ENCODE peak calls at places on chromosomes 3 and 15, in ten cellular contexts. One of them, this sample, is unnamed.

GRCh38 chr15:90716317-90716975 is 700 bp upstream of the BLM start:
- DNase-seq in Panc1: no peak
- DNase-seq in mesendoderm: no peak
- DNase-seq in OCI-LY7: peak
- DNase-seq in transverse colon: no peak
- DNase-seq in PC-3: no peak
- DNase-seq in endothelial cell of umbilical vein: peak
- DNase-seq in HCT116: no peak
- DNase-seq in left ventricle myocardium inferior: no peak
- DNase-seq in MM.1S: no peak
- DNase-seq in this sample: no peak

GRCh38 chr3:179750720-179751328 is 98.0 kb downstream of the USP13 start:
- DNase-seq in Panc1: no peak
- DNase-seq in mesendoderm: peak
- DNase-seq in OCI-LY7: peak
- DNase-seq in transverse colon: no peak
- DNase-seq in PC-3: peak
- DNase-seq in endothelial cell of umbilical vein: peak
- DNase-seq in HCT116: no peak
- DNase-seq in left ventricle myocardium inferior: no peak
- DNase-seq in MM.1S: no peak
- DNase-seq in this sample: no peak

GRCh38 chr3:100537646-100538338 is 45.4 kb downstream of the TMEM45A start:
- DNase-seq in Panc1: no peak
- DNase-seq in mesendoderm: peak
- DNase-seq in OCI-LY7: no peak
- DNase-seq in transverse colon: no peak
- DNase-seq in PC-3: peak
- DNase-seq in endothelial cell of umbilical vein: no peak
- DNase-seq in HCT116: no peak
- DNase-seq in left ventricle myocardium inferior: no peak
- DNase-seq in MM.1S: peak
- DNase-seq in this sample: no peak

GRCh38 chr3:14783480-14784086 is 35.2 kb upstream of the FGD5 start:
- DNase-seq in Panc1: no peak
- DNase-seq in mesendoderm: no peak
- DNase-seq in OCI-LY7: no peak
- DNase-seq in transverse colon: no peak
- DNase-seq in PC-3: no peak
- DNase-seq in endothelial cell of umbilical vein: no peak
- DNase-seq in HCT116: no peak
- DNase-seq in left ventricle myocardium inferior: no peak
- DNase-seq in MM.1S: no peak
- DNase-seq in this sample: no peak

GRCh38 chr15:59116771-59117170 is 11.8 kb downstream of the CCNB2 start:
- DNase-seq in Panc1: no peak
- DNase-seq in mesendoderm: no peak
- DNase-seq in OCI-LY7: no peak
- DNase-seq in transverse colon: no peak
- DNase-seq in PC-3: no peak
- DNase-seq in endothelial cell of umbilical vein: no peak
- DNase-seq in HCT116: no peak
- DNase-seq in left ventricle myocardium inferior: no peak
- DNase-seq in MM.1S: no peak
- DNase-seq in this sample: no peak

GRCh38 chr3:119588112-119588511 is 8.8 kb downstream of the ADPRH start:
- DNase-seq in Panc1: no peak
- DNase-seq in mesendoderm: no peak
- DNase-seq in OCI-LY7: peak
- DNase-seq in transverse colon: peak
- DNase-seq in PC-3: no peak
- DNase-seq in endothelial cell of umbilical vein: no peak
- DNase-seq in HCT116: no peak
- DNase-seq in left ventricle myocardium inferior: peak
- DNase-seq in MM.1S: no peak
- DNase-seq in this sample: no peak

GRCh38 chr3:9552252-9552999 is 1.2 kb downstream of the LHFPL4 start:
- DNase-seq in Panc1: no peak
- DNase-seq in mesendoderm: peak
- DNase-seq in OCI-LY7: no peak
- DNase-seq in transverse colon: peak
- DNase-seq in PC-3: peak
- DNase-seq in endothelial cell of umbilical vein: peak
- DNase-seq in HCT116: no peak
- DNase-seq in left ventricle myocardium inferior: peak
- DNase-seq in MM.1S: no peak
- DNase-seq in this sample: peak

GRCh38 chr15:96330064-96330449 is 443 bp upstream of the NR2F2 start:
- DNase-seq in Panc1: no peak
- DNase-seq in mesendoderm: no peak
- DNase-seq in OCI-LY7: no peak
- DNase-seq in transverse colon: peak
- DNase-seq in PC-3: peak
- DNase-seq in endothelial cell of umbilical vein: peak
- DNase-seq in HCT116: peak
- DNase-seq in left ventricle myocardium inferior: no peak
- DNase-seq in MM.1S: peak
- DNase-seq in this sample: no peak

GRCh38 chr15:55334997-55335396 is 16.0 kb downstream of the PIGB start:
- DNase-seq in Panc1: no peak
- DNase-seq in mesendoderm: no peak
- DNase-seq in OCI-LY7: no peak
- DNase-seq in transverse colon: no peak
- DNase-seq in PC-3: peak
- DNase-seq in endothelial cell of umbilical vein: no peak
- DNase-seq in HCT116: no peak
- DNase-seq in left ventricle myocardium inferior: no peak
- DNase-seq in MM.1S: no peak
- DNase-seq in this sample: peak

GRCh38 chr3:42179110-42179725 is 86.8 kb downstream of the CCK start:
- DNase-seq in Panc1: peak
- DNase-seq in mesendoderm: peak
- DNase-seq in OCI-LY7: no peak
- DNase-seq in transverse colon: peak
- DNase-seq in PC-3: peak
- DNase-seq in endothelial cell of umbilical vein: peak
- DNase-seq in HCT116: peak
- DNase-seq in left ventricle myocardium inferior: no peak
- DNase-seq in MM.1S: no peak
- DNase-seq in this sample: peak

GRCh38 chr3:176190755-176191154 is 1006.5 kb downstream of the TBL1XR1 start:
- DNase-seq in Panc1: no peak
- DNase-seq in mesendoderm: no peak
- DNase-seq in OCI-LY7: no peak
- DNase-seq in transverse colon: no peak
- DNase-seq in PC-3: no peak
- DNase-seq in endothelial cell of umbilical vein: no peak
- DNase-seq in HCT116: no peak
- DNase-seq in left ventricle myocardium inferior: no peak
- DNase-seq in MM.1S: no peak
- DNase-seq in this sample: no peak

GRCh38 chr3:166425021-166425420 is 587.8 kb upstream of the BCHE start:
- DNase-seq in Panc1: no peak
- DNase-seq in mesendoderm: no peak
- DNase-seq in OCI-LY7: no peak
- DNase-seq in transverse colon: no peak
- DNase-seq in PC-3: no peak
- DNase-seq in endothelial cell of umbilical vein: no peak
- DNase-seq in HCT116: no peak
- DNase-seq in left ventricle myocardium inferior: no peak
- DNase-seq in MM.1S: no peak
- DNase-seq in this sample: no peak

GRCh38 chr3:37124431-37124830 is 50.0 kb downstream of the LRRFIP2 start:
- DNase-seq in Panc1: no peak
- DNase-seq in mesendoderm: no peak
- DNase-seq in OCI-LY7: no peak
- DNase-seq in transverse colon: no peak
- DNase-seq in PC-3: no peak
- DNase-seq in endothelial cell of umbilical vein: no peak
- DNase-seq in HCT116: no peak
- DNase-seq in left ventricle myocardium inferior: no peak
- DNase-seq in MM.1S: no peak
- DNase-seq in this sample: no peak

GRCh38 chr3:179436517-179436916 is 14.8 kb downstream of the GNB4 start:
- DNase-seq in Panc1: no peak
- DNase-seq in mesendoderm: no peak
- DNase-seq in OCI-LY7: no peak
- DNase-seq in transverse colon: no peak
- DNase-seq in PC-3: no peak
- DNase-seq in endothelial cell of umbilical vein: peak
- DNase-seq in HCT116: no peak
- DNase-seq in left ventricle myocardium inferior: no peak
- DNase-seq in MM.1S: no peak
- DNase-seq in this sample: no peak

GRCh38 chr3:151263126-151263525 is 15.2 kb downstream of the P2RY14 start:
- DNase-seq in Panc1: no peak
- DNase-seq in mesendoderm: no peak
- DNase-seq in OCI-LY7: no peak
- DNase-seq in transverse colon: no peak
- DNase-seq in PC-3: no peak
- DNase-seq in endothelial cell of umbilical vein: no peak
- DNase-seq in HCT116: no peak
- DNase-seq in left ventricle myocardium inferior: no peak
- DNase-seq in MM.1S: no peak
- DNase-seq in this sample: peak

GRCh38 chr3:141894524-141895176 is 18.2 kb downstream of the ATP1B3 start:
- DNase-seq in Panc1: no peak
- DNase-seq in mesendoderm: no peak
- DNase-seq in OCI-LY7: no peak
- DNase-seq in transverse colon: no peak
- DNase-seq in PC-3: peak
- DNase-seq in endothelial cell of umbilical vein: peak
- DNase-seq in HCT116: peak
- DNase-seq in left ventricle myocardium inferior: no peak
- DNase-seq in MM.1S: no peak
- DNase-seq in this sample: peak
- H3K27ac ChIP-seq in Panc1: no peak
- H3K27ac ChIP-seq in mesendoderm: no peak
- H3K27ac ChIP-seq in OCI-LY7: no peak
- H3K27ac ChIP-seq in transverse colon: no peak
- H3K27ac ChIP-seq in PC-3: no peak
- H3K27ac ChIP-seq in endothelial cell of umbilical vein: no peak
- H3K27ac ChIP-seq in HCT116: no peak
- H3K27ac ChIP-seq in left ventricle myocardium inferior: no peak
- H3K27ac ChIP-seq in MM.1S: no peak
- H3K27ac ChIP-seq in this sample: no peak

DNA sequence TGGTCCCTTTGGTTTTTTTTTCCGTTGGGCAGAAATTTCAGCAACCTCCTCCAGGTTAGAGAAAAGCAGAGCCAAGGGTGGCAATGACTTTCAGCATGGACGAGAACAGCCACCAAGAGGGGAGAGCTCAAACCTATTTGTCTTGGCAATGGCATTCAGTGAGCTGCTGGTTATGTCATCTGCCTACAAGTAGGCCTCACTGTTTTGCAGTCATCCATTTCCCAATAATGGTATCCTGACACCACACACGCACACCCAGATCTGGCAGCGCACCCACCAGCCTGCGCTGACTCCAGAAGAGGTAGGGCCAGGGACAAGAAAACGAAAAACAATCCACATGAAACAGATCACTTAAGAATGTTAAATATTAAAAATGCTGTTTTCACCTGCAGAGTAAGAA is 92.3 kb downstream of the MAGI1 start:
- DNase-seq in Panc1: no peak
- DNase-seq in mesendoderm: no peak
- DNase-seq in OCI-LY7: no peak
- DNase-seq in transverse colon: no peak
- DNase-seq in PC-3: no peak
- DNase-seq in endothelial cell of umbilical vein: peak
- DNase-seq in HCT116: no peak
- DNase-seq in left ventricle myocardium inferior: peak
- DNase-seq in MM.1S: no peak
- DNase-seq in this sample: no peak
- H3K27ac ChIP-seq in Panc1: no peak
- H3K27ac ChIP-seq in mesendoderm: no peak
- H3K27ac ChIP-seq in OCI-LY7: no peak
- H3K27ac ChIP-seq in transverse colon: no peak
- H3K27ac ChIP-seq in PC-3: peak
- H3K27ac ChIP-seq in endothelial cell of umbilical vein: peak
- H3K27ac ChIP-seq in HCT116: no peak
- H3K27ac ChIP-seq in left ventricle myocardium inferior: peak
- H3K27ac ChIP-seq in MM.1S: no peak
- H3K27ac ChIP-seq in this sample: no peak

DNA sequence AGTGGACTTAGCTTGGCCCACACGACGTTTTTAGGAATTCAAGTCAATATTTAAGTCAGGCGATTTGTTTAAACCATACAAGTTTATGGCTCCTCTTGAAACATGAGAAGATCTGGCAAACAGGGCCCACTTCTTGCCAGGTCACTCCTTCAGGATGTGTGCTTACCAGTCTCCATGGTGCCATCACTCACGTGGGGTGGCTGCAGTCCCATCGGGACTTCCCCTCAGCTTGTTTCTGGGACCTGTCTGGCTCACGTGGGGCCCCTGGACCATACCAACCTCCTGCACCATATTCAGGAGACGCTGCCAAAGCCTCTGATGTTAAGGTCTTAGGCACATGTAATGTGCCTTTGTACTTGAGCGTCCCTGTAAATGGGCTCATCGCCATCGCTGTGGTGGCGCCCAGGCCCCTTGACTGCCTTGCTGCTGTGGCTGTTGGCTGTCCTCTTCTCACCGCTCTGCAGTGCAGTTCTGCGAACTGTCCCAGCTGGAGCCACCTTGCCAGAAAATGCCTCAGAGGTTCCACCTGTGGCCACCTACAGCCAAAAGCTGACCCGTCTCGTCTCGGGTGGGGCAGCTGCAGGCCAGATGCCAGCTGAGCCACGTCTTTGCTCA is 8.9 kb downstream of the MCM2 start:
- DNase-seq in Panc1: no peak
- DNase-seq in mesendoderm: no peak
- DNase-seq in OCI-LY7: no peak
- DNase-seq in transverse colon: no peak
- DNase-seq in PC-3: peak
- DNase-seq in endothelial cell of umbilical vein: no peak
- DNase-seq in HCT116: no peak
- DNase-seq in left ventricle myocardium inferior: no peak
- DNase-seq in MM.1S: no peak
- DNase-seq in this sample: no peak
- H3K27ac ChIP-seq in Panc1: no peak
- H3K27ac ChIP-seq in mesendoderm: no peak
- H3K27ac ChIP-seq in OCI-LY7: no peak
- H3K27ac ChIP-seq in transverse colon: no peak
- H3K27ac ChIP-seq in PC-3: no peak
- H3K27ac ChIP-seq in endothelial cell of umbilical vein: no peak
- H3K27ac ChIP-seq in HCT116: no peak
- H3K27ac ChIP-seq in left ventricle myocardium inferior: no peak
- H3K27ac ChIP-seq in MM.1S: no peak
- H3K27ac ChIP-seq in this sample: no peak

DNA sequence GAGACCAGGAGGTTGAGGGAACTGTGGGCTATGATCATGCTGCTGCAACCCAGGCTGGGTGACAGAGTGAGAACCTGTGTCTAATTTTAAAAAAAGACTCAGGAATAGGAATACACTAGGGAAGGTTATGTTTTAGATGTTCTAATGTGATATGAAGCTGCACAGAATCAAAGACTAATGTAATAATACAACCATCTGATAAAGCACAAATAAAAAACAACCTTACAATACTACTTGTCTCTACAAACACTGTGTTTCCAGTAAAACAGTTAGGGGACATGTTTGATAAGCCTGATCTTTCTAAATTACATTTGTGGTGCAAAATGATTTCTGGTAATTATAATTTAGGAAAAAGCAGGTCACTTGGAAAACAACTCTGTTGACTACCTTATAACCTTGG is 56.7 kb downstream of the RBMS3 start:
- DNase-seq in Panc1: no peak
- DNase-seq in mesendoderm: no peak
- DNase-seq in OCI-LY7: no peak
- DNase-seq in transverse colon: no peak
- DNase-seq in PC-3: no peak
- DNase-seq in endothelial cell of umbilical vein: no peak
- DNase-seq in HCT116: no peak
- DNase-seq in left ventricle myocardium inferior: no peak
- DNase-seq in MM.1S: no peak
- DNase-seq in this sample: no peak
- H3K27ac ChIP-seq in Panc1: no peak
- H3K27ac ChIP-seq in mesendoderm: no peak
- H3K27ac ChIP-seq in OCI-LY7: no peak
- H3K27ac ChIP-seq in transverse colon: peak
- H3K27ac ChIP-seq in PC-3: no peak
- H3K27ac ChIP-seq in endothelial cell of umbilical vein: no peak
- H3K27ac ChIP-seq in HCT116: no peak
- H3K27ac ChIP-seq in left ventricle myocardium inferior: no peak
- H3K27ac ChIP-seq in MM.1S: no peak
- H3K27ac ChIP-seq in this sample: no peak